ENCODE peak calls at places on chromosomes 3 and 15, in ten cellular contexts. U is dorsolateral prefrontal cortex; R is AG10803; I is neural crest cell; X is endodermal cell; M is CD8-positive, alpha-beta T cell; T is cardiac fibroblast; G is AG09309; D is astrocyte; Z is ovary. K is an unnamed sample.

GRCh38 chr3:184235381-184236032 is 6.1 kb downstream of the VWA5B2 start:
- DNase-seq in U (no peak), R (no peak), I (no peak), X (peak; percentile 35), M (no peak), T (no peak), G (no peak), D (no peak), Z (no peak), K (no peak)

GRCh38 chr3:170220871-170221270 is 1.4 kb upstream of the PRKCI start:
- DNase-seq in U (no peak), R (no peak), I (no peak), X (no peak), M (no peak), T (peak; percentile 58), G (no peak), D (peak; percentile 46), Z (no peak), K (no peak)

GRCh38 chr3:143445118-143445517 is 325.5 kb downstream of the CHST2 start:
- DNase-seq in U (no peak), R (peak; percentile 17), I (no peak), X (no peak), M (no peak), T (peak; percentile 75), G (no peak), D (peak; percentile 29), Z (no peak), K (no peak)

GRCh38 chr3:923161-923910 is 169.5 kb upstream of the CNTN6 start:
- DNase-seq in U (no peak), R (no peak), I (no peak), X (no peak), M (no peak), T (no peak), G (no peak), D (no peak), Z (no peak), K (no peak)

GRCh38 chr3:179898024-179898423 is 138.7 kb downstream of the PEX5L start:
- DNase-seq in U (no peak), R (no peak), I (peak; percentile 14), X (peak; percentile 81), M (no peak), T (peak; percentile 55), G (no peak), D (peak; percentile 42), Z (no peak), K (no peak)

GRCh38 chr3:32438596-32439344 is 47.1 kb downstream of the CMTM7 start:
- DNase-seq in U (no peak), R (no peak), I (no peak), X (no peak), M (no peak), T (no peak), G (no peak), D (peak; percentile 29), Z (no peak), K (no peak)

GRCh38 chr3:46089237-46090011 is 62.1 kb upstream of the XCR1 start:
- DNase-seq in U (no peak), R (peak; percentile 92), I (no peak), X (no peak), M (no peak), T (peak; percentile 97), G (peak; percentile 84), D (peak; percentile 82), Z (no peak), K (peak; percentile 100)

GRCh38 chr3:1087066-1087555 is 5.7 kb upstream of the CNTN6 start:
- DNase-seq in U (no peak), R (peak; percentile 94), I (no peak), X (no peak), M (no peak), T (peak; percentile 84), G (peak; percentile 59), D (peak; percentile 95), Z (no peak), K (no peak)

GRCh38 chr3:120516142-120516541 is 65.3 kb upstream of the FSTL1 start:
- DNase-seq in U (no peak), R (no peak), I (no peak), X (no peak), M (no peak), T (no peak), G (no peak), D (no peak), Z (no peak), K (no peak)

GRCh38 chr3:71443332-71443731 is 140.2 kb downstream of the FOXP1 start:
- DNase-seq in U (no peak), R (no peak), I (no peak), X (no peak), M (no peak), T (no peak), G (no peak), D (no peak), Z (no peak), K (no peak)

GRCh38 chr3:87792532-87793321 is 266.1 kb downstream of the CGGBP1 start:
- DNase-seq in U (no peak), R (peak; percentile 2), I (peak; percentile 26), X (peak; percentile 87), M (no peak), T (peak; percentile 33), G (no peak), D (no peak), Z (no peak), K (no peak)

GRCh38 chr3:56874269-56874668 is 72.5 kb upstream of the ARHGEF3 start:
- DNase-seq in U (no peak), R (no peak), I (no peak), X (peak; percentile 66), M (no peak), T (no peak), G (no peak), D (peak; percentile 51), Z (no peak), K (no peak)

GRCh38 chr3:187618732-187619131 is 51.5 kb downstream of the SST start:
- DNase-seq in U (no peak), R (no peak), I (no peak), X (peak; percentile 79), M (no peak), T (no peak), G (no peak), D (no peak), Z (no peak), K (no peak)

GRCh38 chr15:37789392-37789776 is 145.1 kb upstream of the TMCO5A start:
- DNase-seq in U (no peak), R (no peak), I (no peak), X (no peak), M (no peak), T (no peak), G (no peak), D (no peak), Z (no peak), K (no peak)
- TF ChIP-seq CTCF in U (no peak), R (no peak), I (no peak), X (peak; percentile 39), M (no peak), T (no peak), G (no peak), D (no peak), Z (no peak), K (no peak)

DNA sequence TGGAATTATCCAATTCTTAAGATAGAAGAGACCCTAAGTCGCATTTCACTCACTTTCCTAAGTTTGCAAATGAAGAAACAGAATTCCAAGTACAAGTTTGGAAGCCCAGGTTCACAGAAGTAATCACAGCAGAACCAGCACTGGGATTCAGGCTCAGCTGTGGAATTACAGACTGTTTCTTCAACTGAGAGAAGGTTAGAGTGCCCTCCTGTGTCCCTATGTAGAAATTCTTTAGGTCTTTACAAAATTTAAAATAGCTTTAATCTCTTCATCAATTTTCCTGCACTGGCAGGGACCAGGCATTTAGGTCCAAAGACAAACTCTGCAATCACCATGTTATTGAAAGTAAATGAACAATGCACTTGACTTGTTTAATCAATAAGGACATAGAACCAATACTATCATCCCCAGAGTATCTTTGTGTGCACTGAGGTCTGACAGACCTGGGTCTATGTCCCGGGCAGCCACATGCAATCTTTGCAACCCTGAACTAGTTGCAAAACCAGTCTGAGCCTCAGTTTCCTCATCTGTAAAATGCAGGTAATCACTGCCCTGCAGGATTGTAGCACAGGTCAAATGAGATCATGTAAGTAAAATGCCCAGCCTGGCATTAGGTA is 96.3 kb upstream of the ZBED2 start:
- DNase-seq in U (no peak), R (peak; percentile 66), I (no peak), X (no peak), M (no peak), T (peak; percentile 76), G (no peak), D (peak; percentile 39), Z (no peak), K (no peak)
- TF ChIP-seq CTCF in U (peak; percentile 27), R (peak; percentile 71), I (peak; percentile 70), X (peak; percentile 75), M (peak; percentile 65), T (peak; percentile 49), G (peak; percentile 57), D (peak; percentile 51), Z (no peak), K (peak; percentile 42)

DNA sequence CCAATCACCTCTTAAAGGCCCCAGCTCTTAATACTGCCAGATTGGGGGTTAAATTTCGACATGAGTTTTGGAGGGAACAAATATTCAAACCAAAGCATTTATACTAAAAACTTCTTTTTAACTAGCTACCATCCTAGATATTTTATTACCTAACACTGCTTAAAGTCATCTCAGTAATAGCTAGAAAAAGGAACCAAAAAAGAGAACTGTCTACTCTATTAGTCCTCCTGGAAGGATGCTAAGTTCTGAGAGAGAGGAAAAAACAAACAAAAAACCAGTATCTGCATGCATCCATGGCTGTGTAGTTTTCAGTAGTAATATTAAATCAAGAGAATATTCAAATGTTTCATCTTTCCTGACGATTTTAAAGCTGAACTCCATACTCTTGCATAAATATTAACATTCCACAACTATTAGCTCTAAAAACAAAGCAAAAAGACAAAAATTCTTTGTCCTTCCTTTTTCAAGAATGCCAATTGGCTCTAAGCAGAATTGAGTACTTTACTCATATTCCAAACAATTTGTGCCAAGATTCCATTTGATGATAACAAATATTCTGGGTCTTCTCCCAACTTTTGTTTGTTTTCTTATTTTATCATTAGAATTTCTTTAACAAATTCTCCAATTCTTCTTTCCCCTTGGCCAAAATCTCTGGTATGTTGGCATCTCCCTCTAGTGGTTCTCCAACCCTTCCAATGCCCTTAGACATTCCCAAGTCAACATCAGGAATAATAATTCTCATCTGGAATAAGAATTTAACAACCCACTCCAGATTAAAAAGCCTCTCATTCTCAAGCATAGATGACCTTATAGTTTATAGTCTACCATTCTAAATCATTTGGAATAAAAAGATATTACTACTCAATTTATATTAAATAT is 5.5 kb downstream of the CPOX start:
- DNase-seq in U (no peak), R (peak; percentile 42), I (no peak), X (no peak), M (no peak), T (no peak), G (no peak), D (no peak), Z (no peak), K (no peak)
- TF ChIP-seq CTCF in U (no peak), R (peak; percentile 55), I (peak; percentile 33), X (peak; percentile 74), M (no peak), T (peak; percentile 49), G (peak; percentile 41), D (peak; percentile 20), Z (no peak), K (no peak)

DNA sequence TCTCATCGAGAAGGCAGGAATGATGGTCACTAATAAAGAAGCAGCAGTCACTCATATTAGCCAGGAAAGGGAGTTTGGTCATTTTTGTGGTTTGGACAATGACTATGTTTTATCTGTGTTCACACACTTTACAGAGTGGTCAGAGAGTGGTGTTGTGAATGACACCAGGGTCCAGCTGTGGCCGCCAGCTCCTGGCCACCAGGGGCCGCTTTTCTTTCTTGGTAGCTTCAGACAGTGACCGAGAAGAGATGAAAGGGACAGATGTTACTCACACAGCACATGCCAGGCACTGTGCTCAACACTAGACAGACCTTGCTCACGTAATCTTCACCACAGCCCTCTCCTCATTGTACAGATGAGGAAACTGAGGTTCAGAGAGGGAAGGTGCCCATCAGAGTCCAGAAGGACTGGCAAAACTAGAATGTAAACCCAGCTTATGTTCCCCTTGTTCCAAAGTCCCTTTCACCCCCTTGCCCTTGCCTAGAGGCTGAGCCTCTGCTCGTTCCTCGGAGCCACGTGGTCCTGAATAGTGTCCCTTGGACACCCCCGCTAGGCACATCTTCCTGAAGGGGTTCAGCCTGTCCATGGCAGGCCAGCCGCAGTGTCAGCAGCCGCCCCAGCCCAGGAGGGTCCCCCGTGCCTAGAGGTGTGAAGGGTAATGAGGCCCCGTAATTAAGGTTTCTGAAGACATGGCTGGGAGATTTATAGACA is 55.6 kb downstream of the CYP11A1 start:
- DNase-seq in U (no peak), R (peak; percentile 42), I (peak; percentile 46), X (peak; percentile 87), M (no peak), T (peak; percentile 57), G (no peak), D (no peak), Z (no peak), K (no peak)
- TF ChIP-seq CTCF in U (no peak), R (peak; percentile 69), I (peak; percentile 66), X (peak; percentile 91), M (no peak), T (peak; percentile 77), G (peak; percentile 57), D (peak; percentile 66), Z (no peak), K (no peak)

K was measured in CD14-positive monocyte.